ENCODE peak calls at places on chromosomes 16 and 17, in four cellular contexts. L is heart left ventricle; O is cardiac muscle cell; R is activated naive CD4-positive, alpha-beta T cell. I is an unnamed sample.

GRCh38 chr17:37037590-37038155 is 88.9 kb downstream of the AATF start:
- DNase-seq in O (no peak), R (no peak), L (no peak), I (no peak)

GRCh38 chr17:50627782-50628601 is 6.7 kb upstream of the ABCC3 start:
- DNase-seq in O (peak; percentile 27), L (no peak), R (no peak), I (no peak)

GRCh38 chr16:52547834-52548215 is 882 bp upstream of the TOX3 start:
- DNase-seq in O (no peak), R (no peak), L (no peak), I (no peak)

GRCh38 chr17:50944054-50944901 is 78.1 kb upstream of the TOB1 start:
- DNase-seq in O (peak; percentile 49), L (peak; percentile 90), R (peak; percentile 69), I (no peak)

GRCh38 chr16:14628806-14629611 is 1.1 kb downstream of the PARN start:
- DNase-seq in R (no peak), L (no peak), O (peak; percentile 8), I (no peak)

GRCh38 chr17:76992911-76993310 is 124.7 kb downstream of the MGAT5B start:
- DNase-seq in R (no peak), O (no peak), L (no peak), I (no peak)

GRCh38 chr16:84897911-84898377 is 78.2 kb downstream of the CRISPLD2 start:
- DNase-seq in L (no peak), O (no peak), R (no peak), I (no peak)

GRCh38 chr16:31242197-31242596 is 17.6 kb upstream of the ITGAM start:
- DNase-seq in R (no peak), L (no peak), O (peak; percentile 53), I (peak; percentile 2)

GRCh38 chr16:13134843-13135242 is 233.4 kb downstream of the SHISA9 start:
- DNase-seq in O (no peak), L (no peak), R (no peak), I (no peak)

GRCh38 chr17:5468075-5468473 is 708 bp downstream of the DHX33 start:
- DNase-seq in O (no peak), R (no peak), L (no peak), I (no peak)

GRCh38 chr16:53849994-53850393 is 146.0 kb downstream of the FTO start:
- DNase-seq in O (no peak), R (no peak), L (no peak), I (no peak)

GRCh38 chr17:61634011-61634539 is 43.1 kb upstream of the NACA2 start:
- DNase-seq in R (no peak), L (no peak), O (no peak), I (no peak)

GRCh38 chr16:22788190-22788530 is 25.8 kb upstream of the HS3ST2 start:
- DNase-seq in R (no peak), O (no peak), L (no peak), I (no peak)

GRCh38 chr17:32117399-32117798 is 24.9 kb upstream of the RHOT1 start:
- DNase-seq in O (no peak), L (no peak), R (no peak), I (no peak)

I was measured in fibroblast of the conjunctiva.